ENCODE peak calls at places on chromosomes 16 and 17, in ten cellular contexts. H, F, X, E, K, P, S, A, C and G are unnamed samples.

GRCh38 chr17:67053438-67054000 is 9.2 kb downstream of the CACNG1 start:
- DNase-seq in A (no peak), S (no peak), C (no peak), K (no peak), F (no peak), P (no peak), E (no peak), H (peak), X (no peak), G (no peak)

GRCh38 chr17:37820313-37821024 is 75.6 kb upstream of the HNF1B start:
- DNase-seq in E (no peak), S (peak), F (no peak), K (no peak), X (no peak), H (no peak), P (no peak), A (no peak), C (no peak), G (no peak)

GRCh38 chr17:61868074-61868473 is 4.7 kb upstream of the BRIP1 start:
- DNase-seq in K (no peak), S (no peak), H (no peak), A (no peak), F (no peak), C (no peak), E (no peak), P (no peak), X (no peak), G (no peak)

GRCh38 chr17:61366076-61366714 is 33.4 kb upstream of the TBX2 start:
- DNase-seq in S (no peak), F (no peak), C (no peak), X (no peak), P (peak), H (peak), K (no peak), A (peak), E (no peak), G (no peak)

GRCh38 chr17:64331946-64332493 is 58.6 kb downstream of the PECAM1 start:
- DNase-seq in C (no peak), F (no peak), E (no peak), A (no peak), K (no peak), P (peak), X (no peak), S (peak), H (peak), G (peak)

GRCh38 chr16:22757202-22757601 is 56.8 kb upstream of the HS3ST2 start:
- DNase-seq in E (no peak), H (no peak), C (no peak), F (no peak), A (no peak), S (no peak), P (no peak), X (no peak), K (no peak), G (no peak)

GRCh38 chr17:81052199-81052997 is 17.4 kb downstream of the BAIAP2 start:
- DNase-seq in E (no peak), X (no peak), C (no peak), P (no peak), A (no peak), K (no peak), F (no peak), S (no peak), H (no peak), G (no peak)

GRCh38 chr17:80385046-80385445 is 29.9 kb upstream of the ENDOV start:
- DNase-seq in F (no peak), P (no peak), A (no peak), X (no peak), E (no peak), H (no peak), K (no peak), C (no peak), S (no peak), G (no peak)

GRCh38 chr17:74763565-74764387 is 12.4 kb downstream of the NAT9 start:
- DNase-seq in C (peak), K (no peak), A (no peak), X (no peak), P (no peak), F (no peak), H (no peak), S (no peak), E (peak), G (no peak)

GRCh38 chr17:2337811-2338657 is 733 bp downstream of the SGSM2 start:
- DNase-seq in H (peak), C (peak), F (no peak), S (peak), X (peak), P (peak), A (peak), E (peak), K (peak), G (peak)

GRCh38 chr17:21066394-21066793 is 23.6 kb upstream of the USP22 start:
- DNase-seq in X (no peak), A (no peak), H (no peak), K (no peak), F (no peak), C (no peak), E (no peak), S (no peak), P (no peak), G (no peak)

GRCh38 chr17:16407911-16408588 is 7.3 kb upstream of the TRPV2 start:
- DNase-seq in C (peak), E (no peak), F (no peak), P (peak), A (peak), S (no peak), K (no peak), X (peak), H (peak), G (no peak)

GRCh38 chr16:80803341-80804060 is 897 bp downstream of the CDYL2 start:
- DNase-seq in H (peak), K (peak), S (peak), F (no peak), C (peak), A (peak), E (peak), P (peak), X (no peak), G (peak)

GRCh38 chr17:16925461-16926060 is 46.4 kb downstream of the TNFRSF13B start:
- DNase-seq in E (no peak), S (no peak), K (no peak), F (no peak), P (peak), A (no peak), X (no peak), H (peak), C (peak), G (no peak)